ENCODE peak calls at places on chromosomes 16 and 17, in nine cellular contexts. U is brain microvascular endothelial cell; E is AG09309; P is prostate gland; C is stimulated activated CD8-positive, alpha-beta memory T cell treated with anti-CD3 and anti-CD28 coated beads, Interleukin-4, amount 100 ng/mL, for 1 hour; S is activated CD8-positive, alpha-beta memory T cell treated with anti-CD3 and anti-CD28 coated beads, Interleukin-2, amount 50 U/mL, for 48 hours; M is amniotic stem cell; B is astrocyte of the spinal cord; Y is spleen. A is an unnamed sample.

GRCh38 chr17:15083225-15083624 is 181.9 kb downstream of the PMP22 start:
- DNase-seq in B (no peak), E (no peak), S (no peak), U (no peak), Y (no peak), M (no peak), C (no peak), P (no peak), A (no peak)

GRCh38 chr16:3819741-3820724 is 60.5 kb downstream of the CREBBP start:
- DNase-seq in P (peak; percentile 62), B (peak; percentile 96), U (peak; percentile 95), S (no peak), M (peak; percentile 87), E (peak; percentile 73), C (no peak), Y (no peak), A (no peak)

GRCh38 chr17:49001671-49002070 is 4.5 kb downstream of the IGF2BP1 start:
- DNase-seq in U (no peak), Y (no peak), M (no peak), P (no peak), B (no peak), S (no peak), E (no peak), C (no peak), A (no peak)

GRCh38 chr16:73399997-73400396 is 352.1 kb upstream of the ZFHX3 start:
- DNase-seq in S (no peak), M (no peak), C (no peak), U (no peak), Y (no peak), E (no peak), P (no peak), B (no peak), A (no peak)

GRCh38 chr17:55607736-55608341 is 96.6 kb upstream of the SMIM36 start:
- DNase-seq in C (no peak), B (peak; percentile 38), U (no peak), E (no peak), M (no peak), P (peak; percentile 96), Y (no peak), S (no peak), A (no peak)

GRCh38 chr17:66965801-66966528 is 1.5 kb downstream of the CACNG4 start:
- DNase-seq in M (no peak), P (no peak), B (no peak), S (no peak), C (no peak), Y (no peak), U (no peak), E (no peak), A (peak; percentile 13)

GRCh38 chr16:81928975-81929374 is 82.3 kb downstream of the SDR42E1 start:
- DNase-seq in C (no peak), P (peak; percentile 79), B (no peak), Y (no peak), M (no peak), S (no peak), E (no peak), U (no peak), A (no peak)

GRCh38 chr16:10619271-10619849 is 39.0 kb upstream of the EMP2 start:
- DNase-seq in C (no peak), P (peak; percentile 21), U (no peak), S (no peak), M (no peak), Y (no peak), E (no peak), B (no peak), A (no peak)